ENCODE peak calls at places on chromosome 9, in six cellular contexts. One of them, this sample, is unnamed.

GRCh38 chr9:114273461-114273881 is 49.4 kb upstream of the ORM1 start:
- DNase-seq in IMR-90: no peak
- DNase-seq in lower lobe of right lung: peak; percentile 23
- DNase-seq in CD4-positive, alpha-beta T cell: no peak
- DNase-seq in spleen: peak; percentile 53
- DNase-seq in CD8-positive, alpha-beta T cell: no peak
- DNase-seq in this sample: no peak

GRCh38 chr9:77386187-77386586 is 208.9 kb downstream of the VPS13A start:
- DNase-seq in IMR-90: peak; percentile 61
- DNase-seq in lower lobe of right lung: no peak
- DNase-seq in CD4-positive, alpha-beta T cell: no peak
- DNase-seq in spleen: no peak
- DNase-seq in CD8-positive, alpha-beta T cell: no peak
- DNase-seq in this sample: no peak

GRCh38 chr9:120710110-120710981 is 3.9 kb downstream of the MEGF9 start:
- DNase-seq in IMR-90: peak; percentile 39
- DNase-seq in lower lobe of right lung: no peak
- DNase-seq in CD4-positive, alpha-beta T cell: peak; percentile 3
- DNase-seq in spleen: no peak
- DNase-seq in CD8-positive, alpha-beta T cell: no peak
- DNase-seq in this sample: peak; percentile 31

GRCh38 chr9:89635007-89635742 is 30.4 kb downstream of the GADD45G start:
- DNase-seq in IMR-90: peak; percentile 40
- DNase-seq in lower lobe of right lung: peak; percentile 78
- DNase-seq in CD4-positive, alpha-beta T cell: no peak
- DNase-seq in spleen: peak; percentile 10
- DNase-seq in CD8-positive, alpha-beta T cell: no peak
- DNase-seq in this sample: no peak

GRCh38 chr9:99851028-99851822 is 29.5 kb downstream of the NR4A3 start:
- DNase-seq in IMR-90: no peak
- DNase-seq in lower lobe of right lung: no peak
- DNase-seq in CD4-positive, alpha-beta T cell: no peak
- DNase-seq in spleen: no peak
- DNase-seq in CD8-positive, alpha-beta T cell: peak; percentile 54
- DNase-seq in this sample: no peak

GRCh38 chr9:35842020-35842745 is 13.2 kb downstream of the TMEM8B start:
- DNase-seq in IMR-90: no peak
- DNase-seq in lower lobe of right lung: no peak
- DNase-seq in CD4-positive, alpha-beta T cell: no peak
- DNase-seq in spleen: peak; percentile 69
- DNase-seq in CD8-positive, alpha-beta T cell: no peak
- DNase-seq in this sample: no peak

GRCh38 chr9:39588056-39588814 is 232.8 kb downstream of the SPATA31A1 start:
- DNase-seq in IMR-90: no peak
- DNase-seq in lower lobe of right lung: no peak
- DNase-seq in CD4-positive, alpha-beta T cell: no peak
- DNase-seq in spleen: peak; percentile 69
- DNase-seq in CD8-positive, alpha-beta T cell: no peak
- DNase-seq in this sample: no peak

GRCh38 chr9:110426052-110426709 is 88.5 kb upstream of the TXNDC8 start:
- DNase-seq in IMR-90: peak; percentile 44
- DNase-seq in lower lobe of right lung: no peak
- DNase-seq in CD4-positive, alpha-beta T cell: no peak
- DNase-seq in spleen: no peak
- DNase-seq in CD8-positive, alpha-beta T cell: no peak
- DNase-seq in this sample: no peak

GRCh38 chr9:93278164-93278563 is 94.2 kb downstream of the WNK2 start:
- DNase-seq in IMR-90: no peak
- DNase-seq in lower lobe of right lung: no peak
- DNase-seq in CD4-positive, alpha-beta T cell: no peak
- DNase-seq in spleen: no peak
- DNase-seq in CD8-positive, alpha-beta T cell: no peak
- DNase-seq in this sample: no peak

GRCh38 chr9:10705383-10705782 is 92.6 kb upstream of the PTPRD start:
- DNase-seq in IMR-90: no peak
- DNase-seq in lower lobe of right lung: no peak
- DNase-seq in CD4-positive, alpha-beta T cell: no peak
- DNase-seq in spleen: no peak
- DNase-seq in CD8-positive, alpha-beta T cell: no peak
- DNase-seq in this sample: no peak

GRCh38 chr9:27377811-27378345 is 80.9 kb upstream of the EQTN start:
- DNase-seq in IMR-90: no peak
- DNase-seq in lower lobe of right lung: no peak
- DNase-seq in CD4-positive, alpha-beta T cell: no peak
- DNase-seq in spleen: no peak
- DNase-seq in CD8-positive, alpha-beta T cell: no peak
- DNase-seq in this sample: no peak

GRCh38 chr9:133578524-133579230 is 30.5 kb downstream of the FAM163B start:
- DNase-seq in IMR-90: no peak
- DNase-seq in lower lobe of right lung: no peak
- DNase-seq in CD4-positive, alpha-beta T cell: no peak
- DNase-seq in spleen: no peak
- DNase-seq in CD8-positive, alpha-beta T cell: no peak
- DNase-seq in this sample: no peak

GRCh38 chr9:4668604-4669003 is 2.3 kb upstream of the SPATA6L start:
- DNase-seq in IMR-90: no peak
- DNase-seq in lower lobe of right lung: no peak
- DNase-seq in CD4-positive, alpha-beta T cell: no peak
- DNase-seq in spleen: no peak
- DNase-seq in CD8-positive, alpha-beta T cell: no peak
- DNase-seq in this sample: no peak

GRCh38 chr9:19720374-19720773 is 68.5 kb downstream of the SLC24A2 start:
- DNase-seq in IMR-90: peak; percentile 39
- DNase-seq in lower lobe of right lung: no peak
- DNase-seq in CD4-positive, alpha-beta T cell: no peak
- DNase-seq in spleen: no peak
- DNase-seq in CD8-positive, alpha-beta T cell: no peak
- DNase-seq in this sample: peak; percentile 68

GRCh38 chr9:98634680-98635079 is 74.1 kb downstream of the GABBR2 start:
- DNase-seq in IMR-90: no peak
- DNase-seq in lower lobe of right lung: no peak
- DNase-seq in CD4-positive, alpha-beta T cell: no peak
- DNase-seq in spleen: no peak
- DNase-seq in CD8-positive, alpha-beta T cell: no peak
- DNase-seq in this sample: no peak

GRCh38 chr9:76181020-76181641 is 213.1 kb downstream of the RFK start:
- DNase-seq in IMR-90: peak; percentile 74
- DNase-seq in lower lobe of right lung: no peak
- DNase-seq in CD4-positive, alpha-beta T cell: no peak
- DNase-seq in spleen: no peak
- DNase-seq in CD8-positive, alpha-beta T cell: no peak
- DNase-seq in this sample: peak; percentile 27

GRCh38 chr9:95763983-95764382 is 111.5 kb upstream of the ERCC6L2 start:
- DNase-seq in IMR-90: no peak
- DNase-seq in lower lobe of right lung: no peak
- DNase-seq in CD4-positive, alpha-beta T cell: no peak
- DNase-seq in spleen: no peak
- DNase-seq in CD8-positive, alpha-beta T cell: no peak
- DNase-seq in this sample: peak; percentile 37

GRCh38 chr9:79195904-79196303 is 375.9 kb upstream of the TLE4 start:
- DNase-seq in IMR-90: peak; percentile 96
- DNase-seq in lower lobe of right lung: no peak
- DNase-seq in CD4-positive, alpha-beta T cell: no peak
- DNase-seq in spleen: no peak
- DNase-seq in CD8-positive, alpha-beta T cell: no peak
- DNase-seq in this sample: no peak

GRCh38 chr9:20570086-20570485 is 52.2 kb downstream of the MLLT3 start:
- DNase-seq in IMR-90: peak; percentile 51
- DNase-seq in lower lobe of right lung: no peak
- DNase-seq in CD4-positive, alpha-beta T cell: no peak
- DNase-seq in spleen: no peak
- DNase-seq in CD8-positive, alpha-beta T cell: no peak
- DNase-seq in this sample: no peak

GRCh38 chr9:112091805-112092204 is 83.3 kb downstream of the SUSD1 start:
- DNase-seq in IMR-90: peak; percentile 36
- DNase-seq in lower lobe of right lung: no peak
- DNase-seq in CD4-positive, alpha-beta T cell: no peak
- DNase-seq in spleen: no peak
- DNase-seq in CD8-positive, alpha-beta T cell: no peak
- DNase-seq in this sample: peak; percentile 63

GRCh38 chr9:106945727-106946690 is 83.0 kb downstream of the ZNF462 start:
- DNase-seq in IMR-90: peak; percentile 91
- DNase-seq in lower lobe of right lung: no peak
- DNase-seq in CD4-positive, alpha-beta T cell: no peak
- DNase-seq in spleen: no peak
- DNase-seq in CD8-positive, alpha-beta T cell: no peak
- DNase-seq in this sample: no peak

GRCh38 chr9:126144617-126145456 is 181.8 kb upstream of the MVB12B start:
- DNase-seq in IMR-90: no peak
- DNase-seq in lower lobe of right lung: no peak
- DNase-seq in CD4-positive, alpha-beta T cell: no peak
- DNase-seq in spleen: peak; percentile 20
- DNase-seq in CD8-positive, alpha-beta T cell: peak; percentile 15
- DNase-seq in this sample: no peak

GRCh38 chr9:34984049-34984448 is 5.5 kb upstream of the DNAJB5 start:
- DNase-seq in IMR-90: peak; percentile 48
- DNase-seq in lower lobe of right lung: no peak
- DNase-seq in CD4-positive, alpha-beta T cell: no peak
- DNase-seq in spleen: no peak
- DNase-seq in CD8-positive, alpha-beta T cell: no peak
- DNase-seq in this sample: peak; percentile 68

GRCh38 chr9:116156621-116157314 is 3.2 kb downstream of the PAPPA start:
- DNase-seq in IMR-90: peak; percentile 78
- DNase-seq in lower lobe of right lung: no peak
- DNase-seq in CD4-positive, alpha-beta T cell: no peak
- DNase-seq in spleen: no peak
- DNase-seq in CD8-positive, alpha-beta T cell: no peak
- DNase-seq in this sample: peak; percentile 64
- H3K27ac ChIP-seq in IMR-90: peak overlapping the region; percentile 76
- H3K27ac ChIP-seq in lower lobe of right lung: peak overlapping the region; percentile 39
- H3K27ac ChIP-seq in CD4-positive, alpha-beta T cell: no peak overlapping the region
- H3K27ac ChIP-seq in spleen: no peak overlapping the region
- H3K27ac ChIP-seq in CD8-positive, alpha-beta T cell: no peak overlapping the region
- H3K27ac ChIP-seq in this sample: peak overlapping the region; percentile 13

DNA sequence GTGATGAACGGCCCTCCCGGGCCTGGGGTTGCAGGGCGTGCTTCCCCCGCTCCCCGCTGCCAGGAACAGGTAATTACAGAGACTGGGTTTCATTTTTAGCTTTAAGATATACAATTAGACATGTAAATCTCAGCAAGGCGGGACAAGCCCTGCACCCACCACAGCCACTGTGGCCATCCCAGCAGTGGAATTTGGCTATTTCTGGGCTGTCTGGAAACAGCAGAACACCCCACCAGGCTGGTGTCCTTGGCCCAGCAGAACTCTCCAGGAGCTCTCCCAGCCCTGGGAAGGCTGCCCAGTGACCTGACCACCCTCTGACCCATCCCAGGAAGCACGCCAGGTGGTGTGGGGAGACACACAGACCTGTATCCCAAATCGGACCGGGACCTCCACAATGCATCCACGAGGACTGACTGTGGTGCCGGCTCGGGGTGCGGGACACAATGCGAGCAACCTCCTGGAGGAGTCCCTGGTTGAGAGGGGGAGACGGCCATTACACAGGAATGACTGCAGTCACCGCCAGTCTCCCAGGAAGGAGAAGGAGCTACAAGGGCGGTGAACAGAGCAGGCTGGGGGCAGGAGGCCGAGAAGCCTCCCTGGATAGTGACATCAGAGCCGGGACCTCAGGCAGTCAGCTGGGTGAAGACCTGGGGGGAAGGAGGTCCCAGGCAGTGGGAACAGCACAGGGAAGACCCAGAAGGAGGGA is 17.3 kb downstream of the EEIG1 start:
- DNase-seq in IMR-90: no peak
- DNase-seq in lower lobe of right lung: no peak
- DNase-seq in CD4-positive, alpha-beta T cell: no peak
- DNase-seq in spleen: no peak
- DNase-seq in CD8-positive, alpha-beta T cell: no peak
- DNase-seq in this sample: no peak
- H3K27ac ChIP-seq in IMR-90: no peak overlapping the region
- H3K27ac ChIP-seq in lower lobe of right lung: peak overlapping the region; percentile 41
- H3K27ac ChIP-seq in CD4-positive, alpha-beta T cell: peak overlapping the region; percentile 54
- H3K27ac ChIP-seq in spleen: peak overlapping the region; percentile 94
- H3K27ac ChIP-seq in CD8-positive, alpha-beta T cell: peak overlapping the region; percentile 25
- H3K27ac ChIP-seq in this sample: no peak overlapping the region

GRCh38 chr9:132250324-132251262 is 88.7 kb downstream of the NTNG2 start:
- DNase-seq in IMR-90: no peak
- DNase-seq in lower lobe of right lung: no peak
- DNase-seq in CD4-positive, alpha-beta T cell: no peak
- DNase-seq in spleen: no peak
- DNase-seq in CD8-positive, alpha-beta T cell: no peak
- DNase-seq in this sample: no peak

GRCh38 chr9:132247942-132248341 is 86.1 kb downstream of the NTNG2 start:
- DNase-seq in IMR-90: no peak
- DNase-seq in lower lobe of right lung: no peak
- DNase-seq in CD4-positive, alpha-beta T cell: no peak
- DNase-seq in spleen: no peak
- DNase-seq in CD8-positive, alpha-beta T cell: no peak
- DNase-seq in this sample: no peak

GRCh38 chr9:132245465-132245864 is 83.6 kb downstream of the NTNG2 start:
- DNase-seq in IMR-90: no peak
- DNase-seq in lower lobe of right lung: no peak
- DNase-seq in CD4-positive, alpha-beta T cell: no peak
- DNase-seq in spleen: no peak
- DNase-seq in CD8-positive, alpha-beta T cell: no peak
- DNase-seq in this sample: no peak

GRCh38 chr9:132249123-132249522 is 87.3 kb downstream of the NTNG2 start:
- DNase-seq in IMR-90: no peak
- DNase-seq in lower lobe of right lung: peak; percentile 85
- DNase-seq in CD4-positive, alpha-beta T cell: no peak
- DNase-seq in spleen: no peak
- DNase-seq in CD8-positive, alpha-beta T cell: no peak
- DNase-seq in this sample: no peak

DNA sequence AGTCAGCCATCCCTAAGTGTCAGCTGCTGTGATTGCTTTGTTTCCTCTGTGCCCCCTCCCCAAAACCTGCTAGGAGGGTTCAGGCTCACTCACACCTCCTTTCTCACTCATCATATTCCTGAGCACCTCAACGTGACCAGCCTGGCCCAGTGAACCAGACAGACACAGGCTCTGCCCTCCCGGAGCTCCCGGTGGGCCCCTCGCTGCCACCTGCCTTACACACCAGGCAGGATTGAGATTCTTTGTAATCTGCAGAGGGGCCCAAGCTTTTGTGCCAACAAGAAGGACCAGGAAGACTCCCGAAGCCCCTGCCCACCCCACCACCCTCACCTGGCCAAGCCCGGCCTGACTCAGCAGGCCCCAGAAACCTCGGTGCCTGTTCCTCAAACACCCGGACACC is 87.8 kb downstream of the NTNG2 start:
- DNase-seq in IMR-90: no peak
- DNase-seq in lower lobe of right lung: no peak
- DNase-seq in CD4-positive, alpha-beta T cell: no peak
- DNase-seq in spleen: no peak
- DNase-seq in CD8-positive, alpha-beta T cell: no peak
- DNase-seq in this sample: no peak
- H3K27ac ChIP-seq in IMR-90: no peak overlapping the region
- H3K27ac ChIP-seq in lower lobe of right lung: no peak overlapping the region
- H3K27ac ChIP-seq in CD4-positive, alpha-beta T cell: no peak overlapping the region
- H3K27ac ChIP-seq in spleen: no peak overlapping the region
- H3K27ac ChIP-seq in CD8-positive, alpha-beta T cell: no peak overlapping the region
- H3K27ac ChIP-seq in this sample: no peak overlapping the region

DNA sequence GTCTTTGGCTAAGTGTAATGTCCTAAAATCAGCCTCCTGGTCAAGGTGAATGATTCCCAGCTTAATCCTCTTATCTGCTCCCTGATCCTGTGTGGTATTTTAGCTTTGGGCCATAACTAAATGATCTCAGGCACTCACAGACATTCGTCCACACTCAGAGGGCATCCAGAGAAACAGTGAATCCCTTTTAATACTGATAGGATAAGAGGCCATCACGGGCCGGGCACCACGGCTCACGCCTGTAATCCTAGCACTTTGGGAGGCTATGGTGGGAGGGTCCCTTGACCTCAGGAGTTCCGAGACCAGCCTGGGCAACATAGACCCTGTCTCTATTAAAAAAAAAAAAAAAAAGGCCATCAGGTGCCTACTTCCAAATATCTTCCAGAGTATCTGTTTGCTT is 6.3 kb downstream of the PDCL start:
- DNase-seq in IMR-90: no peak
- DNase-seq in lower lobe of right lung: no peak
- DNase-seq in CD4-positive, alpha-beta T cell: no peak
- DNase-seq in spleen: no peak
- DNase-seq in CD8-positive, alpha-beta T cell: no peak
- DNase-seq in this sample: no peak
- H3K27ac ChIP-seq in IMR-90: no peak overlapping the region
- H3K27ac ChIP-seq in lower lobe of right lung: peak overlapping the region; percentile 58
- H3K27ac ChIP-seq in CD4-positive, alpha-beta T cell: no peak overlapping the region
- H3K27ac ChIP-seq in spleen: peak overlapping the region; percentile 76
- H3K27ac ChIP-seq in CD8-positive, alpha-beta T cell: no peak overlapping the region
- H3K27ac ChIP-seq in this sample: no peak overlapping the region

This sample was measured in SJCRH30.